ENCODE peak calls at places on chromosome 10, in six cellular contexts. D, W, U, Q, H and J are unnamed samples.

GRCh38 chr10:49611166-49611814 is 1.2 kb downstream of the SLC18A3 start:
- DNase-seq in W (no peak), D (no peak), Q (no peak), U (no peak), H (no peak), J (no peak)

GRCh38 chr10:21092683-21093524 is 195.8 kb upstream of the NEBL start:
- DNase-seq in Q (no peak), D (no peak), U (peak), W (no peak), H (no peak), J (no peak)

GRCh38 chr10:114303556-114303955 is 64.5 kb downstream of the VWA2 start:
- DNase-seq in U (no peak), D (no peak), H (no peak), W (no peak), Q (no peak), J (no peak)

GRCh38 chr10:63246361-63246760 is 113.2 kb downstream of the NRBF2 start:
- DNase-seq in U (peak), D (no peak), Q (no peak), W (no peak), H (no peak), J (no peak)

GRCh38 chr10:95334793-95335120 is 44.0 kb upstream of the PDLIM1 start:
- DNase-seq in Q (no peak), D (no peak), W (no peak), H (no peak), U (no peak), J (no peak)

GRCh38 chr10:33734393-33735110 is 400.1 kb upstream of the NRP1 start:
- DNase-seq in U (no peak), Q (no peak), W (no peak), H (no peak), D (no peak), J (no peak)

GRCh38 chr10:97059006-97059871 is 126.5 kb downstream of the SLIT1 start:
- DNase-seq in Q (no peak), H (no peak), U (no peak), D (no peak), W (no peak), J (no peak)

GRCh38 chr10:44949127-44949802 is 10.3 kb upstream of the RASSF4 start:
- DNase-seq in H (no peak), Q (no peak), W (no peak), D (no peak), U (no peak), J (no peak)

GRCh38 chr10:104548090-104548489 is 93.0 kb upstream of the SORCS3 start:
- DNase-seq in Q (no peak), H (no peak), W (no peak), U (peak), D (no peak), J (no peak)

GRCh38 chr10:1020966-1021365 is 4.7 kb downstream of the IDI2 start:
- DNase-seq in U (no peak), H (no peak), D (no peak), Q (no peak), W (no peak), J (no peak)

GRCh38 chr10:107915277-107915634 is 750.8 kb upstream of the SORCS1 start:
- DNase-seq in U (peak), H (no peak), D (no peak), W (no peak), Q (no peak), J (no peak)
- H3K4me3 ChIP-seq in U (peak), H (no peak), D (no peak), W (peak), Q (no peak), J (peak)

DNA sequence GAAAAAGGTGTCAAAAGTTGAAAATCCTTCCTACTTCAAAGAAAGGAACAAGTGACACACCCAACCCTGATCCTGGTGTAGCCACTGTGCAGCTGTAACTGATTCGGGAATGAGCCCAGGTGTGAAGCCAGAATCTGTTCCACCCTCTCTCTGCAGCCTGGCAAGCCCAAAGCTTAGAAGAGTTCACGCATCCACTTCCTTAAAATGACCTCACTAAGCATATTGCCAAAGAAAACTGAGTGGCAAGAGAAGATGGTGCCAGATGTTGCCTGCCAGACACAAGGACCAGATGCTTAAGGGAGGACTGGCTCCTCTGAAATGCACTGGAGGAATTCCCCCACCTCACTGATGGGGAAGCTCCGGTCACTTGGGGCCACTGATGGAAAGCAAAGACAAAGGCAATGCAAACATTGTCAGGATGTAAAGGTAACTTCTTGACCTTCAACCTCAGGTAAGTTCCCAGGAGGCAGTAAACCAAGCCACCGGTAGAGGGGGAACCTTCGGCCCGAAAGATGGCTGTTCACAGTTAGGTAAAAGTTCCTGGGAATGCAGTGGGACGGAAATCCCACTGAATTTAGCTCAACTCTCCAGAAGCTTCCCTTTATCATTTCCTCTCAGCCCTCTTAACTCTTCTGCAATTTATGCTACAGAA is 554.9 kb downstream of the KCNMA1 start:
- DNase-seq in W (no peak), H (no peak), D (no peak), Q (no peak), U (no peak), J (no peak)
- TF ChIP-seq CTCF in W (no peak), H (peak), D (no peak), Q (no peak), U (peak), J (no peak)

DNA sequence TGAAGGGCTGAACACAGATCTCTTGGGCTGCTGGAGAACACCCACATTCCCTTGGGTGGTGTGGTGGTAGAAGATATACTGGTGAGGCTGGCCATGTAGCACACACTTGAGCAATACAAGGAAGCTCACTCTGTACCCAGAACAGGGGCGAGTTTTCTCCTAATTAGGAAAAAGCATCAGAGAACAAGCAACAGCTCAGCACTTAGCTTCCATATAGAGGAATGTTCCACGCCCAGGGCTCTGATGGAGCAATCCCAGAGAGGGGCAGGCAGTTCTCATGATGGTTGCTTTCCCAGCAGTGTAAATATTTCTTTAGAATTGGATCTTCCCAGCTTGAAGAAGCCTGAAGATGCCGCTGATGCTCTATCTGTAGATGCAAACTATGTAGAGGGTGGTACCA is 21.0 kb upstream of the PNLIP start:
- DNase-seq in H (no peak), D (no peak), Q (no peak), U (no peak), W (no peak), J (no peak)
- H3K4me3 ChIP-seq in H (no peak), D (no peak), Q (no peak), U (no peak), W (no peak), J (no peak)

DNA sequence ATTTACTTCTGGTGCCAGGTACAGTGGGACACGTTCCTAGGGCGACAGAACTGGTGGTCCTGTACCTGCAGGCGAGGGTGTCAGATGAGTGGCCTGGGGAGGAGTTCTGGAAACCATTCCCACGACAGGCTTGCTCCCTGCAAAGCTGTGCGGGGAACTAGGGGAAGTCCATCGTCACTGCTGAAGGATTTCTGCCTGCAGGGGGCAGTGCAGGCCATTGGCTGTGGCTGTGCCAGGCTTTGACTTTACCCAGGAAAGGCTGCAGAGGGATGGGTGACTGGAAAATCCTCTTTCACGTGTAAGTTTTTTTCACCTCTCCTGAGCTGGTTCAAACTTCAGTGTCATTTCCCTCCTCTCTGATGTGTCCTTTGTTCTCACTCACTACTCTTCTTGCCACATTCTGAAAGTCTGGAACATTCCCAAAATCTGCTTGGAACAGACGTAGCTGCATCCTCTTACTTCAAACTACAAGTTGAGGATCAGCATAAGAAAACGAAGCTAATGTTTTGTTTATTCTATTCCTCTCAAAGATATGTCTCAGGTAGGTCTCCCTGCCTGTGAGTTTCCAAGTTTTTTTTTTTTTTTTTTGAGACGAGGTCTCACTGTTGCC is 126.5 kb downstream of the SH2D4B start:
- DNase-seq in W (peak), H (peak), D (no peak), U (peak), Q (peak), J (peak)
- TF ChIP-seq CTCF in W (peak), H (peak), D (peak), U (peak), Q (peak), J (peak)

DNA sequence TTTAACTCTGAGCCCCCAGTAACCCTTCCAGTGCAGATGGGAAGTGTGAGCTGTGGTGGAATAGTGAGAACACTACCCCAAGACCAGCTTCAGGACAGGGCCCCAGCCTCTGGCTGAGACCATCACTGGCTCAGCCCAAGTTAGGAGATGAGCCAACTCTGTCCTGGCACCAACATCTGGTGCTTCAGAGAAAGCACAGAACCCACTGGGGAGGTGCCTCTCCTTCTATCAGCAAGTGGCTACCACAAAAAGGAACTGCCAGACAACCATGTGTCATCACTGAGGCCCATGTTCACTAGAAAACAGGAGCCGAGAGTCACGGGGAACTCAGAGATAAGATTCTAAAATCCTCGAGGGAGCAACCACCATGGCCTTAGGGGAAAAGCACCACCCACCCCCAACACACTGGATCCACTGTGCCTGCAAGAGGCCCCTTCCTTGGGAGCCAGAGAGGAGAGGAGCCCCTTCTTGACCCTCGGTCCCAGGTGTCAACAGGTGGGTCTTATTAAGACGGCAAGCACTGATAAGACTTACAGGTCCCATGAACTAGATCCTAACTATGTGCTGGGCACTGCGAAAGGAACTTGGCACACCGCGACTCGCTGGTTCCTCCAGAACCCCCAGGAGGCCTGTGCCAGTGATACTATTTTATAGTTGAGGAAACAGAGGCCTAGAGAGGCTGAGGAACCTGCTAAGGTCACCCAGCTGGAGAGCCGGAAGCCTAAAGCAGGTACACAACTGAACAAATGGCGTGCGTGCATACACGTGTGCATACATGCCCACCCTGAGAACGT is 102.7 kb downstream of the FAM53B start:
- DNase-seq in Q (no peak), H (no peak), W (peak), D (no peak), U (peak), J (peak)
- H3K4me3 ChIP-seq in Q (no peak), H (no peak), W (no peak), D (no peak), U (no peak), J (no peak)

GRCh38 chr10:68154211-68154497 is 44.9 kb downstream of the MYPN start:
- DNase-seq in Q (no peak), W (no peak), H (no peak), D (no peak), U (peak), J (peak)

GRCh38 chr10:68151453-68151852 is 42.2 kb downstream of the MYPN start:
- DNase-seq in Q (no peak), D (no peak), W (no peak), H (no peak), U (no peak), J (no peak)

GRCh38 chr10:68155615-68156205 is 46.4 kb downstream of the MYPN start:
- DNase-seq in U (peak), W (no peak), D (no peak), H (no peak), Q (no peak), J (no peak)

GRCh38 chr10:68156373-68157185 is 47.3 kb downstream of the MYPN start:
- DNase-seq in W (peak), U (peak), H (peak), Q (peak), D (peak), J (peak)

GRCh38 chr10:68153473-68154210 is 44.4 kb downstream of the MYPN start:
- DNase-seq in U (peak), D (no peak), W (peak), Q (peak), H (peak), J (peak)
- TF ChIP-seq CTCF in U (no peak), D (no peak), W (no peak), Q (no peak), H (no peak), J (no peak)

GRCh38 chr10:5625992-5626777 is 40.2 kb downstream of the ASB13 start:
- DNase-seq in H (no peak), U (no peak), Q (no peak), D (no peak), W (no peak), J (no peak)

GRCh38 chr10:5627486-5628044 is 38.8 kb downstream of the ASB13 start:
- DNase-seq in Q (no peak), W (no peak), D (no peak), H (no peak), U (no peak), J (no peak)

GRCh38 chr10:5628798-5629788 is 37.3 kb downstream of the ASB13 start:
- DNase-seq in D (no peak), U (peak), H (no peak), Q (no peak), W (no peak), J (no peak)

GRCh38 chr10:5629789-5630436 is 36.5 kb downstream of the ASB13 start:
- DNase-seq in U (peak), W (peak), H (peak), Q (peak), D (peak), J (peak)

DNA sequence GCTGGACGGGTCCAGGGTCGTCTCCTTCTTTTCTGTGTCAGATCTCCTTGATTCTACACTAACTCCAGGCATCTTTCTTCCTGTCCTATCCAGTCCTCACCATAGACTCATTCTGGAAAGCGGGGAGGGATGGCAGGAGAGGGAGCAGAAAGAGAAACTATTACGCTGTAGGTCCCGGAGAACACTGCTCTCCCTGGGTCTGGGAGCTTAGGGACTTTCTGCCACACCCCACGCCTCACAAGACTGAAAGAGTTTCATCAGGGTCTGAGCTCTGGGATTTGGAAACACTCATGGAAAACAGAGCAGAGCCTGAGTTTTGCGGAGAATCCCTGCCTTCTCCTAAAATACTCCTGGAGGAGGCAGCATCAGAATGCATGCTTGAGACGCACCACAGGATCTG is 38.0 kb downstream of the ASB13 start:
- DNase-seq in Q (no peak), H (no peak), U (no peak), W (no peak), D (no peak), J (no peak)
- H3K4me3 ChIP-seq in Q (no peak), H (no peak), U (no peak), W (peak), D (no peak), J (no peak)

DNA sequence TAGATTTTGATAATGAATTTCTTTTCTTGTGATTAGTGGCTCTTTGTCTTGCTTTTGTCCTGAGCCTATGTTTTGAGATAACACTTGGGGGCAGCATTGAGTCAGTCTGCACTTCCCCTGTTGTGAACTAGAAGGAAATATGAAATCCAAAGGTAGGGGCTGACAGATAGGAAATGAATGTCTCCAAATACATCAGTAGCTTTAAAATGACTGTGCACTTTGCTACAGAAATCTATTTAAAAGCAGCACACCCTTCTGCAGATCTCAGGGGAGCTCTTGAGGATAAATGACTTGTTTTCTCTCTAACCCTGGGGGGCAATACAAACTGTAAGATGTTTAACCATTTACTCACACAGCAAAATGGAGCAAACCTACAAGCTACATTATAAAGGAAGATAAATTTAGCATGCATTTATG is 176.0 kb upstream of the MYO3A start:
- DNase-seq in U (peak), D (no peak), H (peak), W (no peak), Q (peak), J (peak)
- TF ChIP-seq CTCF in U (peak), D (no peak), H (peak), W (peak), Q (peak), J (peak)

GRCh38 chr10:132130286-132131265 is 56.2 kb upstream of the DPYSL4 start:
- DNase-seq in Q (no peak), W (no peak), D (no peak), U (no peak), H (no peak), J (no peak)

GRCh38 chr10:132133005-132133404 is 53.7 kb upstream of the DPYSL4 start:
- DNase-seq in H (no peak), W (no peak), Q (no peak), D (no peak), U (no peak), J (peak)

GRCh38 chr10:132133449-132134291 is 53.1 kb upstream of the DPYSL4 start:
- DNase-seq in U (no peak), W (no peak), H (no peak), D (no peak), Q (no peak), J (peak)

GRCh38 chr10:132132391-132132841 is 54.3 kb upstream of the DPYSL4 start:
- DNase-seq in D (no peak), U (no peak), H (no peak), W (no peak), Q (no peak), J (peak)

DNA sequence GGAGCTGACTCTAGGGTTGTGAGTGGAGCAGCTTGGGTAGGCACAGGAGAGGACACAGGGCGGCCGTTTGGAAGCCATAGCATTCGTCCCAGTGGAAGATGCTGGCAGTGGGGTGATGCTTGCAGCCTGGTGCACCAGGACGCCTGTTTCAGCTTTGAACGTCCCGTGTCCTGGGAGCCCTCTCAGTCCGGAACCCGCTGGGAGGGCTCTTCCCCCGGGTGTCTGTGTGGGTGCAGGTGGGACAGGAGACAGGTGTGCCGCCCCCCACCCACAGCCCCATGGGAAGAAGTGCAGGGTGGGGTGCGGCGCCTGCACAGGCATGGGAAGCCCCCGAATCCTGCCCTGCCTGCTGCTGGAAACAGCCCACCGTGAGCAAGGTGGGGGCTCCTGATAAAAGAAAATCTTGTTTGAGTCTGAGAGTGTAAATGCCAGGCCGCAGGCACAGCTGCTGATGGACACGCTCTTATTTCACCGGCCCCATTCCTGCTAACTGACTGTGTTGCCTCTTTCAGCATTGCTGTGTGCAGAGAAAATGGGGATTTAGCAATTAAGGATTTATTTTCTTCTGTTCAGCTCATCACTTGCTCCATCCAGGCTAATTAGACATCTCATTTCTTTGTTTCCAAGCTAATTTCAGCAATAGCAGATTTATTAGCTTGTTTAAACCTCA is 55.0 kb upstream of the DPYSL4 start:
- DNase-seq in W (no peak), H (no peak), U (no peak), D (no peak), Q (no peak), J (no peak)
- H3K4me3 ChIP-seq in W (no peak), H (no peak), U (no peak), D (no peak), Q (no peak), J (no peak)

DNA sequence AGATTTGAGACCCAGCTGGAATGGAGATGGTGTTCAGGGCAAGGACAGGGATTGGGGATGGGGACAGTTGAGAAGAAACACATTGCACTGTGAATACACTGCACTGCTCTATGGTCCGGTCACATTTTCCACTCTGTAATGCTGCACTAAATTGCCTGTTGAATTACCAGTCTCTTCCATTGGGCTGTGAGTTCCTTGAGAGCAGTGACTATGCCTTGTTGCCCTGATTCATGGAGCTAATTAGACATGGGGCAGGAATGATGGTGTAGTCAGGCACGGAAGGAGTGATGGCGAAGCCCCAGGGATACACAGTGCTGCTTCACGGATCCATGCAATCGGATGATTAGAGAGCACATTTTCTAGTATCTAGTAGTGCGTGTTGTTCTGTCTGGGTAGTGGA is 25.4 kb upstream of the GPAM start:
- DNase-seq in U (no peak), Q (no peak), W (no peak), H (no peak), D (no peak), J (no peak)
- TF ChIP-seq CTCF in U (no peak), Q (no peak), W (no peak), H (no peak), D (no peak), J (no peak)